ENCODE peak calls at places on chromosomes 4 and X, in five cellular contexts. T is CD4-positive, alpha-beta memory T cell; E is germinal center; U is MG63; G is neural crest cell. K is an unnamed sample.

GRCh38 chr4:61397174-61397573 is 197.0 kb downstream of the ADGRL3 start:
- DNase-seq in T (no peak), G (no peak), U (no peak), E (no peak), K (no peak)

GRCh38 chrX:109294097-109294815 is 187.6 kb downstream of the GUCY2F start:
- DNase-seq in T (no peak), G (no peak), U (no peak), E (no peak), K (no peak)

GRCh38 chr4:25258980-25259578 is 25.2 kb downstream of the PI4K2B start:
- DNase-seq in E (no peak), U (no peak), T (no peak), G (no peak), K (no peak)

GRCh38 chrX:94901849-94902248 is 1227.8 kb downstream of the FAM133A start:
- DNase-seq in U (no peak), T (no peak), G (no peak), E (no peak), K (no peak)

GRCh38 chrX:110044531-110045249 is 41.8 kb downstream of the TMEM164 start:
- DNase-seq in U (no peak), E (no peak), T (no peak), G (no peak), K (no peak)

GRCh38 chr4:89482926-89483595 is 175.5 kb upstream of the GPRIN3 start:
- DNase-seq in T (no peak), U (no peak), G (no peak), E (no peak), K (no peak)

GRCh38 chr4:41725254-41725653 is 23.3 kb downstream of the PHOX2B start:
- DNase-seq in T (no peak), G (no peak), U (no peak), E (no peak), K (no peak)

GRCh38 chr4:95857761-95858160 is 17.9 kb downstream of the PDHA2 start:
- DNase-seq in U (no peak), T (no peak), E (no peak), G (no peak), K (no peak)

GRCh38 chr4:4457803-4458550 is 71.1 kb downstream of the NSG1 start:
- DNase-seq in G (no peak), E (no peak), U (no peak), T (no peak), K (no peak)

GRCh38 chrX:118655561-118656246 is 71.7 kb upstream of the IL13RA1 start:
- DNase-seq in T (no peak), G (no peak), E (no peak), U (peak), K (no peak)

GRCh38 chr4:153227501-153227900 is 23.3 kb downstream of the TRIM2 start:
- DNase-seq in T (no peak), G (no peak), E (no peak), U (no peak), K (no peak)

GRCh38 chr4:60019180-60019579 is 1180.9 kb upstream of the ADGRL3 start:
- DNase-seq in T (no peak), G (no peak), E (no peak), U (no peak), K (no peak)

GRCh38 chr4:39043058-39043696 is 11.0 kb upstream of the TMEM156 start:
- DNase-seq in U (peak), G (no peak), T (no peak), E (no peak), K (peak)

GRCh38 chrX:11787564-11787963 is 29.5 kb downstream of the MSL3 start:
- DNase-seq in U (no peak), T (peak), G (peak), E (peak), K (no peak)

GRCh38 chrX:129787336-129788055 is 7.7 kb downstream of the SASH3 start:
- DNase-seq in E (no peak), G (no peak), U (no peak), T (no peak), K (no peak)

GRCh38 chrX:129736491-129736890 is 2.3 kb upstream of the XPNPEP2 start:
- DNase-seq in G (no peak), E (no peak), T (no peak), U (no peak), K (no peak)

GRCh38 chr4:100014616-100015015 is 64.5 kb upstream of the H2AZ1 start:
- DNase-seq in U (no peak), E (no peak), T (no peak), G (no peak), K (no peak)